ENCODE peak calls at places on chromosomes 11 and 22, in ten cellular contexts. J is breast epithelium, Y is H1, F is stomach, O is prostate gland, S is endothelial cell of umbilical vein, W is sigmoid colon, C is K562, X is uterus, H is testis. T is an unnamed sample.

GRCh38 chr11:65298655-65299179 is 15.9 kb upstream of the CDC42EP2 start:
- DNase-seq in W (peak), X (peak), Y (no peak), C (no peak), J (no peak), F (no peak), O (no peak), S (no peak), H (no peak), T (no peak)

GRCh38 chr11:61645179-61645868 is 34.9 kb upstream of the DAGLA start:
- DNase-seq in Y (no peak), F (no peak), H (no peak), C (no peak), S (no peak), W (no peak), O (no peak), X (no peak), J (no peak), T (no peak)

GRCh38 chr11:58625086-58625485 is 2.6 kb downstream of the CNTF start:
- DNase-seq in W (no peak), H (no peak), O (no peak), F (no peak), Y (no peak), X (no peak), S (no peak), C (no peak), J (no peak), T (no peak)

GRCh38 chr11:16070573-16070972 is 285.8 kb downstream of the SOX6 start:
- DNase-seq in S (no peak), H (no peak), X (no peak), J (no peak), O (no peak), Y (no peak), C (no peak), W (no peak), F (no peak), T (no peak)

GRCh38 chr11:12235549-12235944 is 125.2 kb downstream of the MICAL2 start:
- DNase-seq in O (no peak), W (no peak), X (no peak), F (no peak), Y (no peak), C (peak), S (no peak), H (peak), J (no peak), T (no peak)

GRCh38 chr11:110921742-110922200 is 209.5 kb upstream of the ARHGAP20 start:
- DNase-seq in J (peak), X (peak), O (peak), C (no peak), H (peak), S (no peak), Y (no peak), W (peak), F (peak), T (no peak)

GRCh38 chr11:75823415-75823814 is 8.4 kb downstream of the UVRAG start:
- DNase-seq in X (no peak), S (no peak), O (no peak), F (no peak), C (no peak), W (no peak), J (no peak), Y (no peak), H (no peak), T (no peak)

GRCh38 chr11:118622376-118623290 is 15.2 kb downstream of the PHLDB1 start:
- DNase-seq in X (no peak), H (peak), F (no peak), O (peak), S (peak), J (peak), Y (no peak), C (no peak), W (no peak), T (peak)

GRCh38 chr11:2508793-2509192 is 64.0 kb downstream of the KCNQ1 start:
- DNase-seq in X (no peak), O (no peak), J (peak), H (no peak), W (no peak), Y (no peak), C (peak), F (no peak), S (no peak), T (no peak)

GRCh38 chr11:124174001-124174400 is 9.1 kb upstream of the OR10D3 start:
- DNase-seq in J (no peak), H (no peak), F (no peak), O (no peak), X (no peak), S (peak), W (no peak), C (peak), Y (no peak), T (peak)

GRCh38 chr11:76694664-76695063 is 24.1 kb upstream of the LRRC32 start:
- DNase-seq in H (no peak), J (no peak), X (no peak), F (no peak), S (peak), C (no peak), W (no peak), O (no peak), Y (no peak), T (peak)

GRCh38 chr22:39994566-39995345 is at the start of gene FAM83F:
- DNase-seq in Y (peak), F (peak), X (no peak), S (no peak), C (no peak), W (no peak), O (peak), J (no peak), H (peak), T (no peak)

GRCh38 chr11:115869780-115870431 is 365.7 kb upstream of the CADM1 start:
- DNase-seq in H (no peak), O (no peak), J (no peak), X (no peak), F (no peak), S (no peak), Y (peak), W (no peak), C (peak), T (peak)

GRCh38 chr11:35621620-35622019 is 3.4 kb downstream of the FJX1 start:
- DNase-seq in X (no peak), F (no peak), O (no peak), H (no peak), C (no peak), Y (no peak), J (no peak), W (no peak), S (no peak), T (no peak)

GRCh38 chr22:31588970-31589675 is 72.9 kb downstream of the PISD start:
- DNase-seq in X (no peak), C (no peak), F (no peak), W (no peak), O (no peak), J (no peak), Y (no peak), H (no peak), S (no peak), T (no peak)

GRCh38 chr11:61814242-61814957 is 2.4 kb downstream of the FADS1 start:
- DNase-seq in J (no peak), H (peak), W (no peak), C (no peak), O (no peak), S (no peak), Y (no peak), F (no peak), X (no peak), T (no peak)

GRCh38 chr22:19872779-19873137 is 18.1 kb upstream of the GNB1L start:
- DNase-seq in C (no peak), X (peak), H (no peak), O (no peak), W (no peak), S (no peak), F (peak), Y (peak), J (no peak), T (no peak)

GRCh38 chr11:95419915-95420314 is 188.9 kb upstream of the SESN3 start:
- DNase-seq in O (no peak), S (peak), Y (no peak), J (no peak), X (no peak), C (no peak), W (no peak), H (no peak), F (no peak), T (no peak)

GRCh38 chr22:17910561-17911311 is 113.6 kb downstream of the MICAL3 start:
- DNase-seq in Y (peak), J (no peak), C (peak), O (peak), H (peak), X (peak), S (peak), F (no peak), W (peak), T (peak)

GRCh38 chr11:67640021-67640757 is 626 bp upstream of the TBX10 start:
- DNase-seq in X (no peak), H (peak), F (peak), J (peak), S (peak), Y (peak), C (peak), W (peak), O (no peak), T (no peak)

GRCh38 chr11:2791521-2792375 is 92.0 kb upstream of the KCNQ1OT1 start:
- DNase-seq in H (no peak), F (peak), W (peak), C (no peak), O (no peak), X (peak), J (no peak), Y (peak), S (no peak), T (no peak)

GRCh38 chr11:19777032-19777341 is 64.3 kb downstream of the NAV2 start:
- DNase-seq in C (peak), Y (peak), H (no peak), J (no peak), O (peak), S (no peak), X (no peak), F (peak), W (no peak), T (no peak)

GRCh38 chr22:45185718-45186511 is 22.2 kb downstream of the NUP50 start:
- DNase-seq in H (peak), X (no peak), F (no peak), C (no peak), W (no peak), Y (no peak), J (no peak), O (no peak), S (no peak), T (no peak)

GRCh38 chr22:21837184-21837979 is 30.1 kb downstream of the MAPK1 start:
- DNase-seq in X (no peak), W (no peak), Y (no peak), H (no peak), J (peak), S (peak), O (no peak), C (no peak), F (no peak), T (peak)

GRCh38 chr11:10272132-10272531 is 21.9 kb downstream of the SBF2 start:
- DNase-seq in S (no peak), X (no peak), H (no peak), J (no peak), F (no peak), O (no peak), W (no peak), C (no peak), Y (no peak), T (no peak)

GRCh38 chr11:120052196-120052775 is 85.6 kb downstream of the TRIM29 start:
- DNase-seq in W (no peak), H (no peak), F (no peak), Y (peak), X (no peak), O (no peak), S (no peak), J (peak), C (no peak), T (no peak)
- TF ChIP-seq POLR2A in W (no peak), H (no peak), F (no peak), Y (no peak), X (no peak), O (no peak), S (no peak), J (no peak), C (no peak), T (no peak)

DNA sequence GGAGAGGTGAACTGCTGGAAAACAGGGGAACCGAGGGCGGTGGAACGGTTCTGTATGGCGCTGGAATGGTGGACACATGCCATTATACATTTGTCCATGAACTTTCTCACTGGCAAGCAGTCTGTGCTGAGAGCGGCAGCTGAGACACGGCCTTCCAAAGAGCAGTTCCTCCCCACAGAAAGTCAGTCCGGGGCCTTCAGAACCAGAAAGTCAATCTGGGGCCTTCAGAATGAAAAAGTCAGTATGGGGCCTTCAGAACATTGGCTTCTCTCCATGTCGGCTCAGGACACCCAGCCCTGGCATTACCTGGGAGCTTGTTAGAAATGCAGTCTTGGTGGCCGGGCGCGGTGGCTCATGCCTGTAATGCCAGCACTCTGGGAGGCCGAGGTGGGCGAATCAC is 8.8 kb downstream of the TXN2 start:
- DNase-seq in O (no peak), H (no peak), Y (no peak), C (no peak), J (no peak), W (no peak), F (no peak), S (no peak), X (no peak), T (no peak)
- TF ChIP-seq POLR2A in O (no peak), H (no peak), Y (no peak), C (no peak), J (no peak), W (no peak), F (no peak), S (no peak), X (no peak), T (no peak)

GRCh38 chr11:8963569-8964323 is 496 bp downstream of the TMEM9B start:
- DNase-seq in F (peak), O (peak), C (peak), W (peak), H (peak), Y (peak), X (no peak), J (peak), S (no peak), T (peak)
- TF ChIP-seq POLR2A in F (no peak), O (no peak), C (no peak), W (no peak), H (no peak), Y (no peak), X (no peak), J (no peak), S (no peak), T (no peak)

GRCh38 chr11:73647459-73648100 is 1.2 kb downstream of the PLEKHB1 start:
- DNase-seq in H (peak), Y (peak), X (peak), F (peak), C (peak), S (peak), O (peak), W (peak), J (peak), T (peak)
- TF ChIP-seq POLR2A in H (no peak), Y (no peak), X (no peak), F (no peak), C (no peak), S (no peak), O (no peak), W (no peak), J (no peak), T (no peak)

GRCh38 chr11:46347637-46348311 is 511 bp downstream of the DGKZ start:
- DNase-seq in X (peak), W (peak), Y (no peak), J (no peak), O (no peak), F (no peak), C (no peak), H (no peak), S (no peak), T (no peak)

GRCh38 chr11:46348566-46348981 is 1.3 kb downstream of the DGKZ start:
- DNase-seq in C (no peak), J (no peak), F (no peak), O (no peak), H (no peak), Y (no peak), S (no peak), W (no peak), X (no peak), T (no peak)

GRCh38 chr11:46345881-46346484 is 1.3 kb upstream of the DGKZ start:
- DNase-seq in Y (no peak), C (no peak), X (no peak), J (no peak), S (no peak), F (no peak), O (no peak), W (no peak), H (no peak), T (no peak)

GRCh38 chr11:46345131-46345597 is 2.1 kb upstream of the DGKZ start:
- DNase-seq in H (no peak), S (peak), J (no peak), X (no peak), Y (no peak), O (peak), W (no peak), C (peak), F (no peak), T (no peak)

DNA sequence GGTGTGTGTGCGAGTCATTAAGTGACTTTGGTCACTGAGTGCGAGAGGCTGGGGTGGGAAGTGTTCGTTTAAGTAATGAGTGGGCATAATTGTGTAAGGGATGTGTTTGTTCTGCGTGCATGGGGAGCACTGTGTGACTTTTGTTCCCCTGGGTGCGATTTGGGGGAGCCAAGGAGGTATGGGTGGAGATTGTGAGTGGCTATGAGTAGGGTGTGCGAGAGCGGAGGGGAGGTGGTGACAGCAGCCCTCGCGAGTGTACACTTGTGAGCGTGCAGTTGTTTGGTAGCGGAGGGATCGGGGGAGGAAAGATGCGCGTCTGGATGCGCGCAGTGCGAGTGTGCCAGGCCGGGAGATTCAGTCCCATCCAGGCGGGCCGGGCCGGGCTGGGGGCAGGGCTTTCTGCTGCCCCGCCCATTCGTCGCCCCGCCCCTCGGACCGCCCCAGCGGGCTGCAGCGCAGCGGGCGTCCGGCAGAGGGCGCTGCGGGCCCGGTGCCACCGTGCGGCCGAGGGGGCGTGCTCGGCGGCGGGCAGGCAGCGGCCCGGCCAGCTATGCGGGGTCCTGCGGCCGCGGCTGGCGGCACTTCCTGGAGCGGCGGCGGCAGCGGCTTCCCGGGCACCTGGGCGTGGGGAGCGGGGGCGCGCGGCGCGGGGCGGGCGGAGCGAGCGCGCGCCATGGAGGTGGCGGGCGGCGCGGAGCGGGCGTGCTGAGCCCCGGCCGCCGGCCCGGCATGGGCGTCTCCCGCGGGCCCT is at the start of gene DGKZ:
- DNase-seq in J (peak), C (peak), O (peak), H (peak), F (peak), W (peak), X (peak), Y (peak), S (peak), T (peak)
- TF ChIP-seq POLR2A in J (no peak), C (no peak), O (peak), H (no peak), F (no peak), W (no peak), X (no peak), Y (no peak), S (peak), T (peak)

GRCh38 chr11:17073370-17074027 is 4.0 kb downstream of the RPS13 start:
- DNase-seq in J (no peak), H (no peak), O (no peak), Y (no peak), X (no peak), F (no peak), C (no peak), W (no peak), S (no peak), T (no peak)
- TF ChIP-seq POLR2A in J (no peak), H (no peak), O (no peak), Y (peak), X (no peak), F (no peak), C (peak), W (no peak), S (peak), T (no peak)

GRCh38 chr11:47778878-47779483 is 11.8 kb upstream of the FNBP4 start:
- DNase-seq in X (no peak), W (no peak), C (no peak), Y (no peak), S (no peak), O (no peak), F (no peak), J (no peak), H (no peak), T (no peak)

GRCh38 chr11:47773882-47774281 is 6.7 kb upstream of the FNBP4 start:
- DNase-seq in S (no peak), H (peak), F (no peak), O (no peak), J (no peak), Y (no peak), X (no peak), C (no peak), W (no peak), T (no peak)

DNA sequence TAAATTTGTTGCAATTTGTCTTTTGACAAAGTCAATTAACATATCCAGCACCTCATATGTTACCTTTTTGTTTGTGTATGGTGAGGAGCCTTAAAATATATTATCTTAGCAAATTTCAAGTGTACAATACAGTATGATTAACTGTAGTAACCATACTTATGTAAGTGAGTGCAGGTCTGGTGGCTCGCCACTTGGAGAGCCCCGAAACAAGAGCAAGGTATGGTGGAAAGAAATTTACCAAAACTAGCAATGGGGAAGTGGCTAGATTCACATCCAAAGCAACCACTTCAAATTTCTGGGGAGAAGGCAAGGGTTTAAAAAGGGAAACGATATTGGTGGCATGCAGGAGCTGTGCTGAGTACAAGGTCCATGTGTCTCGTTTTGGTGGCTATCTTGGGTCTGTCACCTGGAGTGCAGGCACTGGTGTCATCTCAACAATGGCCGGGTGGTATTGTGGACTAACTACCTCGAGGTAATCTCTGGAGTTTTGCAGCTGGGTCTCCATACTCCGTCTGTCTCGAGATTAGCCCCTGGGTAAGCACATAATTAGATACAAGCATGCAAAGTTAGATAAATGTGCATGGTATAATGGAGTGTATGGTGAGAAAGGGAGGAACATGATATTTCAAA is 8.2 kb upstream of the FNBP4 start:
- DNase-seq in C (peak), J (no peak), Y (no peak), W (no peak), X (no peak), O (no peak), S (no peak), F (no peak), H (peak), T (no peak)
- TF ChIP-seq POLR2A in C (no peak), J (no peak), Y (no peak), W (no peak), X (no peak), O (no peak), S (no peak), F (no peak), H (no peak), T (no peak)